ENCODE peak calls at places on chromosomes 3 and 15, in ten cellular contexts. One of them, this sample, is unnamed.

GRCh38 chr3:165994293-165994692 is 157.1 kb upstream of the BCHE start:
- DNase-seq in substantia nigra: no peak
- DNase-seq in neural progenitor cell: no peak
- DNase-seq in tibial artery: no peak
- DNase-seq in smooth muscle cell of the brain vasculature: no peak
- DNase-seq in Daoy: no peak
- DNase-seq in Calu3: no peak
- DNase-seq in neural crest cell: no peak
- DNase-seq in right cardiac atrium: no peak
- DNase-seq in GM04504: no peak
- DNase-seq in this sample: no peak

GRCh38 chr15:93110502-93111040 is 21.6 kb upstream of the RGMA start:
- DNase-seq in neural crest cell: no peak
- DNase-seq in tibial artery: peak; percentile 4
- DNase-seq in Calu3: no peak
- DNase-seq in neural progenitor cell: no peak
- DNase-seq in GM04504: no peak
- DNase-seq in Daoy: no peak
- DNase-seq in right cardiac atrium: no peak
- DNase-seq in smooth muscle cell of the brain vasculature: no peak
- DNase-seq in substantia nigra: no peak
- DNase-seq in this sample: no peak

GRCh38 chr3:173659972-173660371 is 262.4 kb downstream of the NLGN1 start:
- DNase-seq in Daoy: no peak
- DNase-seq in substantia nigra: no peak
- DNase-seq in tibial artery: no peak
- DNase-seq in neural progenitor cell: no peak
- DNase-seq in Calu3: no peak
- DNase-seq in smooth muscle cell of the brain vasculature: no peak
- DNase-seq in right cardiac atrium: no peak
- DNase-seq in GM04504: no peak
- DNase-seq in neural crest cell: no peak
- DNase-seq in this sample: no peak

GRCh38 chr3:105907790-105908189 is 39.0 kb upstream of the CBLB start:
- DNase-seq in Calu3: no peak
- DNase-seq in substantia nigra: no peak
- DNase-seq in GM04504: no peak
- DNase-seq in smooth muscle cell of the brain vasculature: no peak
- DNase-seq in neural progenitor cell: no peak
- DNase-seq in Daoy: no peak
- DNase-seq in neural crest cell: no peak
- DNase-seq in right cardiac atrium: no peak
- DNase-seq in tibial artery: no peak
- DNase-seq in this sample: no peak

GRCh38 chr3:171258316-171258715 is 201.9 kb downstream of the TNIK start:
- DNase-seq in Daoy: no peak
- DNase-seq in GM04504: no peak
- DNase-seq in smooth muscle cell of the brain vasculature: no peak
- DNase-seq in neural crest cell: no peak
- DNase-seq in substantia nigra: no peak
- DNase-seq in right cardiac atrium: no peak
- DNase-seq in Calu3: no peak
- DNase-seq in tibial artery: no peak
- DNase-seq in neural progenitor cell: no peak
- DNase-seq in this sample: no peak

GRCh38 chr3:174275336-174275735 is 583.8 kb upstream of the NAALADL2 start:
- DNase-seq in Daoy: no peak
- DNase-seq in neural crest cell: no peak
- DNase-seq in neural progenitor cell: no peak
- DNase-seq in Calu3: no peak
- DNase-seq in tibial artery: no peak
- DNase-seq in smooth muscle cell of the brain vasculature: no peak
- DNase-seq in GM04504: no peak
- DNase-seq in substantia nigra: no peak
- DNase-seq in right cardiac atrium: no peak
- DNase-seq in this sample: no peak

GRCh38 chr15:73593278-73594074 is 39.7 kb downstream of the NPTN start:
- DNase-seq in smooth muscle cell of the brain vasculature: no peak
- DNase-seq in GM04504: no peak
- DNase-seq in tibial artery: no peak
- DNase-seq in Calu3: no peak
- DNase-seq in neural crest cell: no peak
- DNase-seq in Daoy: no peak
- DNase-seq in neural progenitor cell: no peak
- DNase-seq in substantia nigra: no peak
- DNase-seq in right cardiac atrium: peak; percentile 26
- DNase-seq in this sample: no peak

GRCh38 chr3:178551916-178552321 is 15.7 kb downstream of the KCNMB2 start:
- DNase-seq in neural progenitor cell: no peak
- DNase-seq in neural crest cell: no peak
- DNase-seq in tibial artery: no peak
- DNase-seq in smooth muscle cell of the brain vasculature: no peak
- DNase-seq in GM04504: no peak
- DNase-seq in Calu3: no peak
- DNase-seq in substantia nigra: no peak
- DNase-seq in right cardiac atrium: peak; percentile 10
- DNase-seq in Daoy: peak; percentile 25
- DNase-seq in this sample: peak; percentile 0

GRCh38 chr3:143613226-143613625 is 235.0 kb downstream of the SLC9A9 start:
- DNase-seq in neural progenitor cell: no peak
- DNase-seq in GM04504: no peak
- DNase-seq in Calu3: no peak
- DNase-seq in substantia nigra: no peak
- DNase-seq in Daoy: no peak
- DNase-seq in tibial artery: no peak
- DNase-seq in neural crest cell: no peak
- DNase-seq in smooth muscle cell of the brain vasculature: no peak
- DNase-seq in right cardiac atrium: no peak
- DNase-seq in this sample: no peak

GRCh38 chr15:95106781-95107180 is 875.4 kb downstream of the MCTP2 start:
- DNase-seq in smooth muscle cell of the brain vasculature: no peak
- DNase-seq in Daoy: no peak
- DNase-seq in neural progenitor cell: peak; percentile 22
- DNase-seq in right cardiac atrium: no peak
- DNase-seq in tibial artery: no peak
- DNase-seq in substantia nigra: no peak
- DNase-seq in GM04504: no peak
- DNase-seq in Calu3: no peak
- DNase-seq in neural crest cell: no peak
- DNase-seq in this sample: no peak

GRCh38 chr3:161475905-161476304 is 20.7 kb upstream of the OTOL1 start:
- DNase-seq in substantia nigra: no peak
- DNase-seq in Daoy: peak; percentile 17
- DNase-seq in neural crest cell: no peak
- DNase-seq in tibial artery: no peak
- DNase-seq in GM04504: no peak
- DNase-seq in Calu3: peak; percentile 34
- DNase-seq in smooth muscle cell of the brain vasculature: no peak
- DNase-seq in right cardiac atrium: no peak
- DNase-seq in neural progenitor cell: no peak
- DNase-seq in this sample: no peak

GRCh38 chr3:108461641-108462040 is 48.8 kb downstream of the MYH15 start:
- DNase-seq in Calu3: no peak
- DNase-seq in smooth muscle cell of the brain vasculature: no peak
- DNase-seq in right cardiac atrium: no peak
- DNase-seq in neural progenitor cell: no peak
- DNase-seq in GM04504: no peak
- DNase-seq in substantia nigra: no peak
- DNase-seq in neural crest cell: no peak
- DNase-seq in tibial artery: no peak
- DNase-seq in Daoy: no peak
- DNase-seq in this sample: no peak

GRCh38 chr3:186251948-186252619 is 110.0 kb downstream of the DGKG start:
- DNase-seq in tibial artery: no peak
- DNase-seq in smooth muscle cell of the brain vasculature: no peak
- DNase-seq in substantia nigra: no peak
- DNase-seq in right cardiac atrium: peak; percentile 35
- DNase-seq in Calu3: no peak
- DNase-seq in Daoy: no peak
- DNase-seq in neural progenitor cell: no peak
- DNase-seq in neural crest cell: no peak
- DNase-seq in GM04504: no peak
- DNase-seq in this sample: no peak

GRCh38 chr15:52790166-52790708 is at the start of gene ONECUT1:
- DNase-seq in neural crest cell: peak; percentile 75
- DNase-seq in Calu3: peak; percentile 73
- DNase-seq in right cardiac atrium: peak; percentile 50
- DNase-seq in smooth muscle cell of the brain vasculature: no peak
- DNase-seq in substantia nigra: no peak
- DNase-seq in neural progenitor cell: peak; percentile 91
- DNase-seq in Daoy: peak; percentile 91
- DNase-seq in tibial artery: no peak
- DNase-seq in GM04504: no peak
- DNase-seq in this sample: no peak

GRCh38 chr3:114741066-114741465 is 406.0 kb downstream of the ZBTB20 start:
- DNase-seq in substantia nigra: no peak
- DNase-seq in Daoy: peak; percentile 15
- DNase-seq in right cardiac atrium: no peak
- DNase-seq in Calu3: no peak
- DNase-seq in neural progenitor cell: no peak
- DNase-seq in tibial artery: no peak
- DNase-seq in smooth muscle cell of the brain vasculature: peak; percentile 31
- DNase-seq in GM04504: no peak
- DNase-seq in neural crest cell: no peak
- DNase-seq in this sample: no peak

GRCh38 chr3:164459526-164460151 is 618.7 kb downstream of the SI start:
- DNase-seq in neural crest cell: no peak
- DNase-seq in right cardiac atrium: no peak
- DNase-seq in smooth muscle cell of the brain vasculature: no peak
- DNase-seq in substantia nigra: no peak
- DNase-seq in Daoy: peak; percentile 6
- DNase-seq in neural progenitor cell: no peak
- DNase-seq in tibial artery: no peak
- DNase-seq in GM04504: no peak
- DNase-seq in Calu3: no peak
- DNase-seq in this sample: no peak

GRCh38 chr15:70508561-70509281 is 254.6 kb downstream of the UACA start:
- DNase-seq in smooth muscle cell of the brain vasculature: no peak
- DNase-seq in Calu3: peak; percentile 89
- DNase-seq in substantia nigra: no peak
- DNase-seq in Daoy: peak; percentile 97
- DNase-seq in neural crest cell: no peak
- DNase-seq in right cardiac atrium: no peak
- DNase-seq in tibial artery: no peak
- DNase-seq in GM04504: peak; percentile 52
- DNase-seq in neural progenitor cell: peak; percentile 23
- DNase-seq in this sample: peak; percentile 58

This sample was measured in AG09319.